ENCODE peak calls at places on chromosomes 4 and X, in seven cellular contexts. X, Z, K, W, B, F and P are unnamed samples.

GRCh38 chr4:40908297-40908696 is 158.5 kb downstream of the NSUN7 start:
- DNase-seq in K (no peak), X (no peak), F (peak), B (no peak), W (peak), Z (peak), P (peak)

GRCh38 chrX:72057331-72057730 is 74.4 kb downstream of the RTL5 start:
- DNase-seq in B (no peak), K (no peak), W (no peak), X (no peak), F (no peak), Z (no peak), P (no peak)

GRCh38 chr4:48570646-48571220 is 80.7 kb downstream of the ZAR1 start:
- DNase-seq in B (peak), Z (peak), X (peak), F (no peak), K (no peak), W (no peak), P (no peak)

GRCh38 chr4:79935264-79935663 is 137.8 kb downstream of the ANTXR2 start:
- DNase-seq in F (no peak), W (no peak), B (no peak), Z (no peak), X (no peak), K (no peak), P (no peak)

GRCh38 chrX:16771483-16772398 is 14.5 kb upstream of the TXLNG start:
- DNase-seq in Z (peak), B (peak), F (peak), X (peak), K (peak), W (no peak), P (peak)

GRCh38 chr4:23614284-23614892 is 275.5 kb downstream of the PPARGC1A start:
- DNase-seq in Z (peak), X (peak), B (peak), W (peak), K (no peak), F (peak), P (peak)

GRCh38 chr4:71550220-71551190 is 211.7 kb downstream of the SLC4A4 start:
- DNase-seq in K (no peak), F (no peak), B (peak), X (peak), W (no peak), Z (no peak), P (peak)

GRCh38 chr4:164526916-164527315 is 227.0 kb upstream of the SMIM31 start:
- DNase-seq in Z (no peak), B (no peak), X (no peak), F (no peak), W (no peak), K (peak), P (no peak)

GRCh38 chr4:82865592-82865991 is 25.4 kb downstream of the SEC31A start:
- DNase-seq in X (peak), Z (peak), F (no peak), B (peak), K (no peak), W (no peak), P (peak)

GRCh38 chr4:113162089-113162488 is 112.6 kb downstream of the ANK2 start:
- DNase-seq in Z (no peak), K (no peak), F (no peak), X (no peak), W (no peak), B (peak), P (no peak)

GRCh38 chrX:22069586-22069985 is 37.5 kb downstream of the PHEX start:
- DNase-seq in W (no peak), X (no peak), K (no peak), Z (no peak), B (no peak), F (no peak), P (no peak)
- H2AK5ac ChIP-seq in W (no peak), X (no peak), K (no peak), Z (no peak), B (no peak), F (no peak), P (no peak)

GRCh38 chr4:159268607-159269006 is 165.7 kb downstream of the RAPGEF2 start:
- DNase-seq in X (no peak), F (no peak), Z (no peak), B (no peak), W (no peak), K (no peak), P (no peak)

GRCh38 chr4:159269143-159269542 is 166.3 kb downstream of the RAPGEF2 start:
- DNase-seq in W (no peak), X (no peak), B (no peak), K (no peak), F (no peak), Z (no peak), P (no peak)

GRCh38 chr4:159267940-159268327 is 165.1 kb downstream of the RAPGEF2 start:
- DNase-seq in K (no peak), X (no peak), Z (no peak), B (no peak), F (no peak), W (no peak), P (no peak)

GRCh38 chr4:159269956-159270355 is 167.1 kb downstream of the RAPGEF2 start:
- DNase-seq in B (no peak), K (no peak), F (no peak), X (no peak), W (no peak), Z (no peak), P (no peak)

GRCh38 chr4:159267023-159267939 is 164.4 kb downstream of the RAPGEF2 start:
- DNase-seq in X (peak), F (no peak), K (no peak), W (no peak), B (peak), Z (no peak), P (no peak)
- H2AK5ac ChIP-seq in X (peak), F (no peak), K (no peak), W (no peak), B (no peak), Z (no peak), P (no peak)

GRCh38 chr4:54107951-54108740 is 8.2 kb downstream of the GSX2 start:
- DNase-seq in X (no peak), B (no peak), F (peak), W (no peak), K (no peak), Z (no peak), P (peak)

GRCh38 chr4:54104907-54105306 is 4.9 kb downstream of the GSX2 start:
- DNase-seq in Z (no peak), X (no peak), W (no peak), F (no peak), K (no peak), B (no peak), P (no peak)

GRCh38 chr4:54109226-54110018 is 9.5 kb downstream of the GSX2 start:
- DNase-seq in B (no peak), K (no peak), F (peak), W (no peak), X (no peak), Z (no peak), P (peak)

GRCh38 chr4:54110019-54110416 is 10.1 kb downstream of the GSX2 start:
- DNase-seq in K (no peak), F (no peak), W (no peak), Z (no peak), B (no peak), X (no peak), P (no peak)
- H2AK5ac ChIP-seq in K (no peak), F (no peak), W (no peak), Z (no peak), B (no peak), X (no peak), P (no peak)

DNA sequence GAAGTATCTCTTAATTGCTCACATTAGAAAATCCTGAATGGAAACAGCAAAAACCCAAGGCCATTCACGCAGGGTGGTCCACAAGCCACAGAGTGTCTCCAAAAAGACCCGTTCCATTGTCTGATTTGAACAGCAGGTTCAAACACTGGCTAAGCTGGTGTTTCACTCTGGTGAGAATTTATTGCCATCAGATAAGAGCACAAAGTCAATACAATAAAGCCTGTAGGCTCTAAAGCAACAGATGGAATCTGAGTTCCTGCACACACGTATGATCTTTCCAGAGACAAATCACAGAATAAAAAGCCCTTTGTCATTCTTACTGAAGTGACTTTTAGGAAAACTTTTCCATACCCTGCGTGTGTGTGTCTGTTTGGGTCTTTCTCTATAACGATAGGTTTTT is 5.1 kb upstream of the SFRP2 start:
- DNase-seq in K (no peak), X (no peak), W (no peak), Z (no peak), B (no peak), F (no peak), P (no peak)
- H2AK5ac ChIP-seq in K (no peak), X (no peak), W (no peak), Z (no peak), B (no peak), F (no peak), P (no peak)

DNA sequence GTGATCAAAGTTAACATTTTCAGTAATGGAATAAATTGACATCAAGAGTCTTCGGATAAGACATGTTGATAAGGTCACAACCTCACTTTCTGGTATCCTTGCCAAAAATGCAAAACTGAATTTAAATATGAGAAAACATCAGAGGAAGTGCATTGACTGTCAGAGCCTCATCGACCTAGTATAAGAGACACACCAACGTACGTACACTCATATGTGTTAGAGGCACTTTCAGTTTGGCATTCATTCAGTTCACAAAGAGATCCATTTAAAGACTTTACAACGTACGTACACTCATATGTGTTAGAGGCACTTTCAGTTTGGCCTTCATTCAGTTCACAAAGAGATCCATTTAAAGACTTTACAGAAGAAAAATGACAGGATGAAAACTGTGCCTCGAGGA is 280.3 kb downstream of the INPP4B start:
- DNase-seq in X (no peak), B (no peak), W (no peak), K (no peak), Z (no peak), F (no peak), P (no peak)
- H2AK5ac ChIP-seq in X (no peak), B (no peak), W (no peak), K (no peak), Z (no peak), F (no peak), P (no peak)

GRCh38 chr4:96974295-96974694 is 1134.4 kb downstream of the PDHA2 start:
- DNase-seq in B (no peak), F (no peak), Z (no peak), K (no peak), W (no peak), X (no peak), P (no peak)

GRCh38 chr4:96969456-96969855 is 1129.6 kb downstream of the PDHA2 start:
- DNase-seq in B (no peak), W (no peak), Z (no peak), K (no peak), F (no peak), X (no peak), P (no peak)

DNA sequence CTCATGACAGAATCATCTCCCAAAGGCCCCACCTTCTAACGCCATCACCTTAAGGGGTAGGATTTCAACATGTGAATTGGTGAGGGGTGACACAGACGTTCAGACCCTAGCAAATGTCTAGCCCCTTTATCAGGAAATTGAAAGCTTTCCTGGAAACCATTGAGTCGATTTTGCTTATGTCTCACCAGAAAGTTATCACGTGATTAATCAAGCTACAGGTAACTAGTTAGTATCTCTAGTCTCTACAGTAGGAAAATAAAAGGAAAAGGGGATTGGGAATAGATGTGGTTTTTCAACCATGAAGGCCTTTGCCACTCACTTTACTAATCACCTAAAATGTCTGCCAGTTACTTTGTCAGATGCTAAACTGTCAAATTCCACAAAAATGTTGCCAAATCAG is 1133.0 kb downstream of the PDHA2 start:
- DNase-seq in B (no peak), Z (no peak), K (no peak), X (no peak), W (no peak), F (no peak), P (no peak)
- H2AK5ac ChIP-seq in B (no peak), Z (no peak), K (no peak), X (no peak), W (no peak), F (no peak), P (no peak)